ENCODE peak calls at places on chromosome 15, in four cellular contexts. S, K, G and V are unnamed samples. For H3K4me1, the result is how much of the 10 kb centered on the place peaks cover.

GRCh38 chr15:25173241-25174028 is 218.6 kb downstream of the SNRPN start:
- DNase-seq in S (no peak), K (no peak), G (peak), V (no peak)

GRCh38 chr15:58179206-58179605 is 41.0 kb downstream of the AQP9 start:
- DNase-seq in S (peak), K (no peak), G (no peak), V (no peak)

GRCh38 chr15:32833323-32833944 is 115.6 kb downstream of the GREM1 start:
- DNase-seq in S (no peak), K (no peak), G (no peak), V (no peak)

GRCh38 chr15:75696303-75696657 is 16.4 kb downstream of the CSPG4 start:
- DNase-seq in S (no peak), K (no peak), G (no peak), V (no peak)

GRCh38 chr15:83053151-83053550 is 13.9 kb downstream of the BTBD1 start:
- DNase-seq in S (peak), K (no peak), G (no peak), V (peak)

GRCh38 chr15:80679805-80680175 is 15.3 kb upstream of the ABHD17C start:
- DNase-seq in S (no peak), K (no peak), G (peak), V (no peak)

GRCh38 chr15:69082041-69082502 is 67.6 kb downstream of the NOX5 start:
- DNase-seq in S (peak), K (no peak), G (no peak), V (peak)

GRCh38 chr15:80695911-80696651 is 971 bp downstream of the ABHD17C start:
- DNase-seq in S (peak), K (peak), G (peak), V (peak)

GRCh38 chr15:101525087-101525669 is 35.7 kb upstream of the PCSK6 start:
- DNase-seq in S (no peak), K (no peak), G (no peak), V (no peak)

GRCh38 chr15:40238927-40239591 is at the start of gene PAK6:
- DNase-seq in S (peak), K (peak), G (peak), V (peak)

GRCh38 chr15:101148881-101149664 is 102.8 kb downstream of the CHSY1 start:
- DNase-seq in S (no peak), K (no peak), G (no peak), V (no peak)

GRCh38 chr15:25056484-25057429 is 102.0 kb downstream of the SNRPN start:
- DNase-seq in S (no peak), K (no peak), G (peak), V (no peak)

GRCh38 chr15:78192826-78193594 is 41.4 kb downstream of the ACSBG1 start:
- DNase-seq in S (no peak), K (no peak), G (peak), V (no peak)

GRCh38 chr15:63181658-63182057 is 7.7 kb upstream of the RAB8B start:
- DNase-seq in S (no peak), K (no peak), G (no peak), V (no peak)

GRCh38 chr15:88849376-88850122 is 45.8 kb downstream of the HAPLN3 start:
- DNase-seq in S (no peak), K (no peak), G (no peak), V (no peak)

GRCh38 chr15:57861039-57861638 is 154.6 kb downstream of the POLR2M start:
- DNase-seq in S (peak), K (peak), G (peak), V (peak)

GRCh38 chr15:78702609-78703332 is 61.8 kb upstream of the CHRNB4 start:
- DNase-seq in S (no peak), K (no peak), G (no peak), V (no peak)

GRCh38 chr15:34620122-34620521 is 36.7 kb upstream of the GOLGA8B start:
- DNase-seq in S (no peak), K (no peak), G (no peak), V (no peak)

GRCh38 chr15:66356069-66356358 is 471 bp downstream of the TIPIN start:
- DNase-seq in S (no peak), K (no peak), G (no peak), V (no peak)

GRCh38 chr15:101162701-101163483 is 89.0 kb downstream of the CHSY1 start:
- DNase-seq in S (no peak), K (no peak), G (no peak), V (no peak)

GRCh38 chr15:79969175-79969574 is 1.8 kb downstream of the BCL2A1 start:
- DNase-seq in S (no peak), K (no peak), G (no peak), V (no peak)

GRCh38 chr15:96692826-96693225 is 362.3 kb downstream of the NR2F2 start:
- DNase-seq in S (no peak), K (peak), G (no peak), V (no peak)

GRCh38 chr15:56244237-56244810 is 645 bp upstream of the RFX7 start:
- DNase-seq in S (peak), K (peak), G (peak), V (peak)

GRCh38 chr15:59825926-59826325 is 136.8 kb upstream of the BNIP2 start:
- DNase-seq in S (no peak), K (no peak), G (no peak), V (no peak)

GRCh38 chr15:47718474-47719440 is 1.5 kb downstream of the SEMA6D start:
- DNase-seq in S (peak), K (peak), G (peak), V (peak)

GRCh38 chr15:52217186-52217585 is 26.0 kb upstream of the GNB5 start:
- DNase-seq in S (no peak), K (peak), G (peak), V (no peak)

GRCh38 chr15:82789491-82789890 is 16.4 kb downstream of the FSD2 start:
- DNase-seq in S (peak), K (no peak), G (no peak), V (peak)

GRCh38 chr15:80160570-80161156 is 7.9 kb downstream of the FAH start:
- DNase-seq in S (peak), K (no peak), G (peak), V (peak)

GRCh38 chr15:95557226-95558046 is 773.1 kb upstream of the NR2F2 start:
- DNase-seq in S (peak), K (no peak), G (no peak), V (peak)

GRCh38 chr15:85006655-85007054 is 25.0 kb downstream of the PDE8A start:
- DNase-seq in S (no peak), K (no peak), G (no peak), V (no peak)

GRCh38 chr15:85008474-85009260 is 27.0 kb downstream of the PDE8A start:
- DNase-seq in S (no peak), K (no peak), G (no peak), V (no peak)

GRCh38 chr15:85006201-85006600 is 24.5 kb downstream of the PDE8A start:
- DNase-seq in S (no peak), K (no peak), G (no peak), V (no peak)

GRCh38 chr15:85009435-85009834 is 27.8 kb downstream of the PDE8A start:
- DNase-seq in S (no peak), K (no peak), G (no peak), V (no peak)

DNA sequence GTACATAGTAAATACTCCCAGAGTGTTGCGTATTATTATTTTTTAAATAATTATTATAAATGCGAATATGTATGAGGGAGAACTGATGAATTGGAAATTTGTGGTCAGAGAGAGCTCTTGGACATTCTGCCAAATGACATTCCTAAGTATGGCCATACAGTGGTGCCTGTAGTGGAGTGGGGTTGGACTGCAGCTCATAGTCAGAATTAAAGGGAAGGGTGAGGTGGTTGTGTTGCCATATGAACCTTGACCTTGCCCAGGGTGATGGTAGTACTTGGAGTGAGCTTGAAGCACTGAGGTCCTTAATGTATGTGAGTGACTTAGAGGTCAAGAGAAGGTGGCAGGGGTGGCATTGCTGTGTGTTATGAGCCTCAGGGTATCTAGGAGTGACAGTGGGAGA is 26.1 kb downstream of the PDE8A start:
- DNase-seq in S (peak), K (no peak), G (no peak), V (no peak)
- H3K4me1 ChIP-seq in S (under half), K (under half), G (under half), V (half or more)

GRCh38 chr15:90911302-90911623 is 8.2 kb downstream of the MAN2A2 start:
- DNase-seq in S (no peak), K (no peak), G (no peak), V (no peak)
- H3K4me3 ChIP-seq in S (no peak), K (no peak), G (no peak), V (no peak)

DNA sequence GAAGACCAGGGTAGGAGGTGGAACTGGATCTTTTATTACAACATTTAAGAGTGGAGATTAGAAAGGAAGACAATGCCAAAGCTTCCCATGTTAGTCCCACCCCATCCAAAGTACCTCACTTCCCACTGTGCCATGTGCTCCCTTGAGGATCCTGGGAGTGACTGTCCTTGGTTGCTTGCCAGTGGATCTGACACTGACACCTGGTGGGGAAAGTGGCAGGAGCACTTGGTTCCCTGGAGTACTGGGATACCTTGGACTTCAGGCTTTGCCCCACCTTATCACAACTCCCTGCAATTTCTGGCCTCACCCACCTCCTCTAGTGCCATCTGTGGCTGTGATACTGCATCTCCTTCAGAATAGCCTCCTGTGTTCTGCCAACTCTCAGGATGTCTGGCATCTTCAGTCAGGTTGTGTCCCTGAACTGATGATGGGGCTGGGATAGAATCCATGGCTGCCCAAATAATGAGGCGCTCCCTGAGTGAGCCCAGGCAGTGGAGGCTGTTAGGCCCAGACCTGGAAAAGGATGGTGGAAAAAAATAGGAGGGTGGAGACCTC is 1.3 kb downstream of the ELL3 start:
- DNase-seq in S (peak), K (peak), G (peak), V (peak)
- H3K9ac ChIP-seq in S (no peak), K (no peak), G (peak), V (no peak)

GRCh38 chr15:73993211-73993994 is 1.1 kb upstream of the PML start:
- DNase-seq in S (no peak), K (no peak), G (no peak), V (no peak)

GRCh38 chr15:73996267-73996666 is 1.8 kb downstream of the PML start:
- DNase-seq in S (no peak), K (no peak), G (no peak), V (no peak)

GRCh38 chr15:73996939-73997338 is 2.4 kb downstream of the PML start:
- DNase-seq in S (no peak), K (no peak), G (no peak), V (peak)

GRCh38 chr15:73994419-73994883 is at the start of gene PML:
- DNase-seq in S (peak), K (peak), G (peak), V (peak)

GRCh38 chr15:73994912-73995622 is 551 bp downstream of the PML start:
- DNase-seq in S (peak), K (no peak), G (peak), V (peak)
- H3K4me1 ChIP-seq in S (under half), K (under half), G (under half), V (half or more)

DNA sequence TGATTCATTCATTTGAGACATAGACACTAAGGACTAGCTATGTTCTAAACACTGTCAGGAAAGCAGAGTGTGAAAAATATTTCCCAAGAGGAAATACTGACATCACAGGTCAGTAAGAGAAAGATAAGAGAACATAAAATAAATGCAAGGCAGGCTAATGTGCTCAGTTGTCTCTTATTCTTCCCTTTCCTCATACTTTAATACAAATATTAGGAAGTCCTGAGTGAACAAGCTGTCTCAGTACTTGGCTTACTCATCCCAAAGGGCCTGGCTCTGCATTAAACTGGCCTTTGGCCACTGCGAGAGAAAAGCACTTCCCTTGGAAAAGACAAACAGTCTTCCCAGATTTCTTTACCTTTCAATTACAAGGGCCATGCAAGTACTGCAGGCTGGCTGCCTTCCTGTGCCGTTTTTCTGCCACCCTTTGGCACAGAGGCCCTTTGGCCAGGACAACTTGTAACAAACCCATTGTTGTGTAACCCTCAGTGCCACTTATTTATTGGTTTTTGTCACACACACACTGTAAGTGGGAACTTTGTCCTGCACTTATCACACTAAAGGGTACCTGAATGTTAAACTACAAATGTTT is 31.7 kb downstream of the EDC3 start:
- DNase-seq in S (peak), K (no peak), G (peak), V (peak)
- H3K4me3 ChIP-seq in S (no peak), K (no peak), G (no peak), V (no peak)

GRCh38 chr15:85879334-85880163 is 84.8 kb upstream of the KLHL25 start:
- DNase-seq in S (peak), K (no peak), G (no peak), V (no peak)
- H3K9ac ChIP-seq in S (no peak), K (no peak), G (no peak), V (no peak)

DNA sequence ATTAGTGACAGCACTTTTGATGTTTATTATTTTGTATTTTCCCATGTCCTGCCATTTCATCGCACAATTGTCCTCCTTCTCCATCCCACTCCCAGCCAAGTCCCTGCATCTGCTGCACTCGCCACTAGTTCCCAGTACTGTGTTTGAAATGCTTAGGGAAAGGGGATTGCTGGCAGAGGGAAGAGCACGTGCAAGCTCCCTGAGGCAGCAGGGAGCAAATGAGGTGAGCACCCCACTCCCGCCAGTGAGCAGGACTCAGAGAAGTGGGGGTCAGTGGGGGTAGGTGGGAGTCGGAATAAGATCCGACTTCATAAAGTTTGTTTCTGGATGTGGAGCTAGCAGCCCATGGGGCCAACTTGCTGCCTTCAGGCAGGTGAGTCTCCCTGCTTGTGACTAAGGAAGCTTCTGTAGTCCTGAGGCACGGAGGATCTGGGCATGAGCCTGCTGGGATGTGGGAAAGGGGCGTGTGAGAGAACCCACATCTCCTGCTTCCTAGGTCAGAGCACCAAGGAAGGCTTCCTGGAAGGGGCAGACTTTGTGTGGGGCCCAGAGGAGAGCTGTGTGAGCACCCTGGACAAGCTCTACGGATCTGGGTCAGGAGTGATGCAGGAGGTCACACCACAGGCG is 99.7 kb upstream of the TLE3 start:
- DNase-seq in S (no peak), K (no peak), G (no peak), V (no peak)
- H3K4me1 ChIP-seq in S (under half), K (under half), G (under half), V (under half)

GRCh38 chr15:48802867-48803266 is 8.0 kb downstream of the CEP152 start:
- DNase-seq in S (peak), K (no peak), G (no peak), V (peak)
- H3K4me3 ChIP-seq in S (no peak), K (no peak), G (no peak), V (no peak)

GRCh38 chr15:72515591-72516389 is 41.7 kb downstream of the ARIH1 start:
- DNase-seq in S (peak), K (no peak), G (no peak), V (peak)
- H3K9ac ChIP-seq in S (no peak), K (no peak), G (no peak), V (no peak)